ENCODE peak calls at places on chromosomes 11 and 22, in ten cellular contexts. One of them, this sample, is unnamed.

GRCh38 chr11:65432133-65432650 is 9.6 kb downstream of the NEAT1 start:
- DNase-seq in endothelial cell of umbilical vein: peak
- DNase-seq in activated CD4-positive, alpha-beta T cell treated with anti-CD3 and anti-CD28 coated beads, Interleukin-2, amount 10 ng/mL, durations not matched to agents 7 days and 5 days: no peak
- DNase-seq in SJCRH30: no peak
- DNase-seq in activated naive CD8-positive, alpha-beta T cell treated with anti-CD3 and anti-CD28 coated beads for 36 hours: no peak
- DNase-seq in BJ: no peak
- DNase-seq in BE2C: no peak
- DNase-seq in stimulated activated CD4-positive, alpha-beta T cell treated with anti-CD3 and anti-CD28 coated beads, TNF-alpha, amount 100 ng/mL, for 1 hour: no peak
- DNase-seq in SK-MEL-5: peak
- DNase-seq in fibroblast of pulmonary artery: peak
- DNase-seq in this sample: no peak

GRCh38 chr22:27213766-27214581 is 556.6 kb downstream of the MIAT start:
- DNase-seq in endothelial cell of umbilical vein: peak
- DNase-seq in activated CD4-positive, alpha-beta T cell treated with anti-CD3 and anti-CD28 coated beads, Interleukin-2, amount 10 ng/mL, durations not matched to agents 7 days and 5 days: no peak
- DNase-seq in SJCRH30: no peak
- DNase-seq in activated naive CD8-positive, alpha-beta T cell treated with anti-CD3 and anti-CD28 coated beads for 36 hours: no peak
- DNase-seq in BJ: no peak
- DNase-seq in BE2C: no peak
- DNase-seq in stimulated activated CD4-positive, alpha-beta T cell treated with anti-CD3 and anti-CD28 coated beads, TNF-alpha, amount 100 ng/mL, for 1 hour: no peak
- DNase-seq in SK-MEL-5: no peak
- DNase-seq in fibroblast of pulmonary artery: peak
- DNase-seq in this sample: no peak

GRCh38 chr11:123973816-123974215 is 3.8 kb downstream of the OR10S1 start:
- DNase-seq in endothelial cell of umbilical vein: peak
- DNase-seq in activated CD4-positive, alpha-beta T cell treated with anti-CD3 and anti-CD28 coated beads, Interleukin-2, amount 10 ng/mL, durations not matched to agents 7 days and 5 days: no peak
- DNase-seq in SJCRH30: no peak
- DNase-seq in activated naive CD8-positive, alpha-beta T cell treated with anti-CD3 and anti-CD28 coated beads for 36 hours: no peak
- DNase-seq in BJ: peak
- DNase-seq in BE2C: no peak
- DNase-seq in stimulated activated CD4-positive, alpha-beta T cell treated with anti-CD3 and anti-CD28 coated beads, TNF-alpha, amount 100 ng/mL, for 1 hour: no peak
- DNase-seq in SK-MEL-5: no peak
- DNase-seq in fibroblast of pulmonary artery: peak
- DNase-seq in this sample: no peak

GRCh38 chr11:103581680-103582265 is 454.7 kb upstream of the DDI1 start:
- DNase-seq in endothelial cell of umbilical vein: no peak
- DNase-seq in activated CD4-positive, alpha-beta T cell treated with anti-CD3 and anti-CD28 coated beads, Interleukin-2, amount 10 ng/mL, durations not matched to agents 7 days and 5 days: no peak
- DNase-seq in SJCRH30: no peak
- DNase-seq in activated naive CD8-positive, alpha-beta T cell treated with anti-CD3 and anti-CD28 coated beads for 36 hours: no peak
- DNase-seq in BJ: no peak
- DNase-seq in BE2C: no peak
- DNase-seq in stimulated activated CD4-positive, alpha-beta T cell treated with anti-CD3 and anti-CD28 coated beads, TNF-alpha, amount 100 ng/mL, for 1 hour: no peak
- DNase-seq in SK-MEL-5: no peak
- DNase-seq in fibroblast of pulmonary artery: no peak
- DNase-seq in this sample: no peak

GRCh38 chr22:39979458-39979857 is 15.3 kb upstream of the FAM83F start:
- DNase-seq in endothelial cell of umbilical vein: no peak
- DNase-seq in activated CD4-positive, alpha-beta T cell treated with anti-CD3 and anti-CD28 coated beads, Interleukin-2, amount 10 ng/mL, durations not matched to agents 7 days and 5 days: no peak
- DNase-seq in SJCRH30: no peak
- DNase-seq in activated naive CD8-positive, alpha-beta T cell treated with anti-CD3 and anti-CD28 coated beads for 36 hours: no peak
- DNase-seq in BJ: no peak
- DNase-seq in BE2C: no peak
- DNase-seq in stimulated activated CD4-positive, alpha-beta T cell treated with anti-CD3 and anti-CD28 coated beads, TNF-alpha, amount 100 ng/mL, for 1 hour: no peak
- DNase-seq in SK-MEL-5: no peak
- DNase-seq in fibroblast of pulmonary artery: no peak
- DNase-seq in this sample: no peak

GRCh38 chr22:29049655-29050263 is 11.9 kb downstream of the C22orf31 start:
- DNase-seq in endothelial cell of umbilical vein: no peak
- DNase-seq in activated CD4-positive, alpha-beta T cell treated with anti-CD3 and anti-CD28 coated beads, Interleukin-2, amount 10 ng/mL, durations not matched to agents 7 days and 5 days: no peak
- DNase-seq in SJCRH30: no peak
- DNase-seq in activated naive CD8-positive, alpha-beta T cell treated with anti-CD3 and anti-CD28 coated beads for 36 hours: no peak
- DNase-seq in BJ: no peak
- DNase-seq in BE2C: no peak
- DNase-seq in stimulated activated CD4-positive, alpha-beta T cell treated with anti-CD3 and anti-CD28 coated beads, TNF-alpha, amount 100 ng/mL, for 1 hour: no peak
- DNase-seq in SK-MEL-5: no peak
- DNase-seq in fibroblast of pulmonary artery: no peak
- DNase-seq in this sample: no peak

GRCh38 chr11:95923730-95924413 is at the start of gene MTMR2:
- DNase-seq in endothelial cell of umbilical vein: peak
- DNase-seq in activated CD4-positive, alpha-beta T cell treated with anti-CD3 and anti-CD28 coated beads, Interleukin-2, amount 10 ng/mL, durations not matched to agents 7 days and 5 days: peak
- DNase-seq in SJCRH30: peak
- DNase-seq in activated naive CD8-positive, alpha-beta T cell treated with anti-CD3 and anti-CD28 coated beads for 36 hours: peak
- DNase-seq in BJ: no peak
- DNase-seq in BE2C: peak
- DNase-seq in stimulated activated CD4-positive, alpha-beta T cell treated with anti-CD3 and anti-CD28 coated beads, TNF-alpha, amount 100 ng/mL, for 1 hour: no peak
- DNase-seq in SK-MEL-5: peak
- DNase-seq in fibroblast of pulmonary artery: peak
- DNase-seq in this sample: peak

GRCh38 chr11:114079406-114080072 is 20.0 kb downstream of the ZBTB16 start:
- DNase-seq in endothelial cell of umbilical vein: no peak
- DNase-seq in activated CD4-positive, alpha-beta T cell treated with anti-CD3 and anti-CD28 coated beads, Interleukin-2, amount 10 ng/mL, durations not matched to agents 7 days and 5 days: no peak
- DNase-seq in SJCRH30: no peak
- DNase-seq in activated naive CD8-positive, alpha-beta T cell treated with anti-CD3 and anti-CD28 coated beads for 36 hours: no peak
- DNase-seq in BJ: no peak
- DNase-seq in BE2C: no peak
- DNase-seq in stimulated activated CD4-positive, alpha-beta T cell treated with anti-CD3 and anti-CD28 coated beads, TNF-alpha, amount 100 ng/mL, for 1 hour: no peak
- DNase-seq in SK-MEL-5: no peak
- DNase-seq in fibroblast of pulmonary artery: peak
- DNase-seq in this sample: no peak

GRCh38 chr11:63132985-63133775 is 10.8 kb downstream of the SLC22A24 start:
- DNase-seq in endothelial cell of umbilical vein: no peak
- DNase-seq in activated CD4-positive, alpha-beta T cell treated with anti-CD3 and anti-CD28 coated beads, Interleukin-2, amount 10 ng/mL, durations not matched to agents 7 days and 5 days: no peak
- DNase-seq in SJCRH30: no peak
- DNase-seq in activated naive CD8-positive, alpha-beta T cell treated with anti-CD3 and anti-CD28 coated beads for 36 hours: no peak
- DNase-seq in BJ: no peak
- DNase-seq in BE2C: no peak
- DNase-seq in stimulated activated CD4-positive, alpha-beta T cell treated with anti-CD3 and anti-CD28 coated beads, TNF-alpha, amount 100 ng/mL, for 1 hour: no peak
- DNase-seq in SK-MEL-5: no peak
- DNase-seq in fibroblast of pulmonary artery: no peak
- DNase-seq in this sample: no peak

GRCh38 chr11:71119656-71120269 is 132.6 kb downstream of the SHANK2 start:
- DNase-seq in endothelial cell of umbilical vein: no peak
- DNase-seq in activated CD4-positive, alpha-beta T cell treated with anti-CD3 and anti-CD28 coated beads, Interleukin-2, amount 10 ng/mL, durations not matched to agents 7 days and 5 days: no peak
- DNase-seq in SJCRH30: no peak
- DNase-seq in activated naive CD8-positive, alpha-beta T cell treated with anti-CD3 and anti-CD28 coated beads for 36 hours: no peak
- DNase-seq in BJ: no peak
- DNase-seq in BE2C: no peak
- DNase-seq in stimulated activated CD4-positive, alpha-beta T cell treated with anti-CD3 and anti-CD28 coated beads, TNF-alpha, amount 100 ng/mL, for 1 hour: no peak
- DNase-seq in SK-MEL-5: no peak
- DNase-seq in fibroblast of pulmonary artery: no peak
- DNase-seq in this sample: no peak

GRCh38 chr22:49306632-49306975 is 521.1 kb downstream of the BRD1 start:
- DNase-seq in endothelial cell of umbilical vein: no peak
- DNase-seq in activated CD4-positive, alpha-beta T cell treated with anti-CD3 and anti-CD28 coated beads, Interleukin-2, amount 10 ng/mL, durations not matched to agents 7 days and 5 days: no peak
- DNase-seq in SJCRH30: no peak
- DNase-seq in activated naive CD8-positive, alpha-beta T cell treated with anti-CD3 and anti-CD28 coated beads for 36 hours: no peak
- DNase-seq in BJ: no peak
- DNase-seq in BE2C: peak
- DNase-seq in stimulated activated CD4-positive, alpha-beta T cell treated with anti-CD3 and anti-CD28 coated beads, TNF-alpha, amount 100 ng/mL, for 1 hour: no peak
- DNase-seq in SK-MEL-5: no peak
- DNase-seq in fibroblast of pulmonary artery: no peak
- DNase-seq in this sample: peak

GRCh38 chr11:35802221-35802620 is 139.6 kb downstream of the TRIM44 start:
- DNase-seq in endothelial cell of umbilical vein: no peak
- DNase-seq in activated CD4-positive, alpha-beta T cell treated with anti-CD3 and anti-CD28 coated beads, Interleukin-2, amount 10 ng/mL, durations not matched to agents 7 days and 5 days: no peak
- DNase-seq in SJCRH30: no peak
- DNase-seq in activated naive CD8-positive, alpha-beta T cell treated with anti-CD3 and anti-CD28 coated beads for 36 hours: no peak
- DNase-seq in BJ: no peak
- DNase-seq in BE2C: no peak
- DNase-seq in stimulated activated CD4-positive, alpha-beta T cell treated with anti-CD3 and anti-CD28 coated beads, TNF-alpha, amount 100 ng/mL, for 1 hour: no peak
- DNase-seq in SK-MEL-5: no peak
- DNase-seq in fibroblast of pulmonary artery: no peak
- DNase-seq in this sample: no peak

GRCh38 chr11:109747839-109748238 is 325.8 kb downstream of the C11orf87 start:
- DNase-seq in endothelial cell of umbilical vein: no peak
- DNase-seq in activated CD4-positive, alpha-beta T cell treated with anti-CD3 and anti-CD28 coated beads, Interleukin-2, amount 10 ng/mL, durations not matched to agents 7 days and 5 days: no peak
- DNase-seq in SJCRH30: no peak
- DNase-seq in activated naive CD8-positive, alpha-beta T cell treated with anti-CD3 and anti-CD28 coated beads for 36 hours: no peak
- DNase-seq in BJ: no peak
- DNase-seq in BE2C: no peak
- DNase-seq in stimulated activated CD4-positive, alpha-beta T cell treated with anti-CD3 and anti-CD28 coated beads, TNF-alpha, amount 100 ng/mL, for 1 hour: no peak
- DNase-seq in SK-MEL-5: no peak
- DNase-seq in fibroblast of pulmonary artery: no peak
- DNase-seq in this sample: no peak

GRCh38 chr11:11789735-11790369 is 51.9 kb upstream of the USP47 start:
- DNase-seq in endothelial cell of umbilical vein: peak
- DNase-seq in activated CD4-positive, alpha-beta T cell treated with anti-CD3 and anti-CD28 coated beads, Interleukin-2, amount 10 ng/mL, durations not matched to agents 7 days and 5 days: no peak
- DNase-seq in SJCRH30: peak
- DNase-seq in activated naive CD8-positive, alpha-beta T cell treated with anti-CD3 and anti-CD28 coated beads for 36 hours: no peak
- DNase-seq in BJ: no peak
- DNase-seq in BE2C: peak
- DNase-seq in stimulated activated CD4-positive, alpha-beta T cell treated with anti-CD3 and anti-CD28 coated beads, TNF-alpha, amount 100 ng/mL, for 1 hour: no peak
- DNase-seq in SK-MEL-5: peak
- DNase-seq in fibroblast of pulmonary artery: peak
- DNase-seq in this sample: no peak

GRCh38 chr11:23280088-23280487 is 419.8 kb upstream of the CCDC179 start:
- DNase-seq in endothelial cell of umbilical vein: no peak
- DNase-seq in activated CD4-positive, alpha-beta T cell treated with anti-CD3 and anti-CD28 coated beads, Interleukin-2, amount 10 ng/mL, durations not matched to agents 7 days and 5 days: no peak
- DNase-seq in SJCRH30: no peak
- DNase-seq in activated naive CD8-positive, alpha-beta T cell treated with anti-CD3 and anti-CD28 coated beads for 36 hours: no peak
- DNase-seq in BJ: no peak
- DNase-seq in BE2C: no peak
- DNase-seq in stimulated activated CD4-positive, alpha-beta T cell treated with anti-CD3 and anti-CD28 coated beads, TNF-alpha, amount 100 ng/mL, for 1 hour: no peak
- DNase-seq in SK-MEL-5: no peak
- DNase-seq in fibroblast of pulmonary artery: peak
- DNase-seq in this sample: no peak

GRCh38 chr11:82994615-82995014 is 77.1 kb downstream of the RAB30 start:
- DNase-seq in endothelial cell of umbilical vein: no peak
- DNase-seq in activated CD4-positive, alpha-beta T cell treated with anti-CD3 and anti-CD28 coated beads, Interleukin-2, amount 10 ng/mL, durations not matched to agents 7 days and 5 days: no peak
- DNase-seq in SJCRH30: no peak
- DNase-seq in activated naive CD8-positive, alpha-beta T cell treated with anti-CD3 and anti-CD28 coated beads for 36 hours: no peak
- DNase-seq in BJ: no peak
- DNase-seq in BE2C: no peak
- DNase-seq in stimulated activated CD4-positive, alpha-beta T cell treated with anti-CD3 and anti-CD28 coated beads, TNF-alpha, amount 100 ng/mL, for 1 hour: no peak
- DNase-seq in SK-MEL-5: no peak
- DNase-seq in fibroblast of pulmonary artery: no peak
- DNase-seq in this sample: no peak

GRCh38 chr11:10564692-10565318 is 3.7 kb downstream of the LYVE1 start:
- DNase-seq in endothelial cell of umbilical vein: peak
- DNase-seq in activated CD4-positive, alpha-beta T cell treated with anti-CD3 and anti-CD28 coated beads, Interleukin-2, amount 10 ng/mL, durations not matched to agents 7 days and 5 days: no peak
- DNase-seq in SJCRH30: no peak
- DNase-seq in activated naive CD8-positive, alpha-beta T cell treated with anti-CD3 and anti-CD28 coated beads for 36 hours: no peak
- DNase-seq in BJ: no peak
- DNase-seq in BE2C: no peak
- DNase-seq in stimulated activated CD4-positive, alpha-beta T cell treated with anti-CD3 and anti-CD28 coated beads, TNF-alpha, amount 100 ng/mL, for 1 hour: no peak
- DNase-seq in SK-MEL-5: no peak
- DNase-seq in fibroblast of pulmonary artery: peak
- DNase-seq in this sample: no peak

GRCh38 chr11:59429924-59430516 is 3.8 kb upstream of the OR5A2 start:
- DNase-seq in endothelial cell of umbilical vein: peak
- DNase-seq in activated CD4-positive, alpha-beta T cell treated with anti-CD3 and anti-CD28 coated beads, Interleukin-2, amount 10 ng/mL, durations not matched to agents 7 days and 5 days: peak
- DNase-seq in SJCRH30: peak
- DNase-seq in activated naive CD8-positive, alpha-beta T cell treated with anti-CD3 and anti-CD28 coated beads for 36 hours: peak
- DNase-seq in BJ: no peak
- DNase-seq in BE2C: peak
- DNase-seq in stimulated activated CD4-positive, alpha-beta T cell treated with anti-CD3 and anti-CD28 coated beads, TNF-alpha, amount 100 ng/mL, for 1 hour: peak
- DNase-seq in SK-MEL-5: peak
- DNase-seq in fibroblast of pulmonary artery: peak
- DNase-seq in this sample: no peak

GRCh38 chr11:75195164-75195962 is 44.5 kb downstream of the SLCO2B1 start:
- DNase-seq in endothelial cell of umbilical vein: peak
- DNase-seq in activated CD4-positive, alpha-beta T cell treated with anti-CD3 and anti-CD28 coated beads, Interleukin-2, amount 10 ng/mL, durations not matched to agents 7 days and 5 days: no peak
- DNase-seq in SJCRH30: no peak
- DNase-seq in activated naive CD8-positive, alpha-beta T cell treated with anti-CD3 and anti-CD28 coated beads for 36 hours: no peak
- DNase-seq in BJ: no peak
- DNase-seq in BE2C: no peak
- DNase-seq in stimulated activated CD4-positive, alpha-beta T cell treated with anti-CD3 and anti-CD28 coated beads, TNF-alpha, amount 100 ng/mL, for 1 hour: no peak
- DNase-seq in SK-MEL-5: no peak
- DNase-seq in fibroblast of pulmonary artery: peak
- DNase-seq in this sample: no peak

GRCh38 chr11:38160433-38160832 is 1562.4 kb upstream of the RAG2 start:
- DNase-seq in endothelial cell of umbilical vein: no peak
- DNase-seq in activated CD4-positive, alpha-beta T cell treated with anti-CD3 and anti-CD28 coated beads, Interleukin-2, amount 10 ng/mL, durations not matched to agents 7 days and 5 days: no peak
- DNase-seq in SJCRH30: no peak
- DNase-seq in activated naive CD8-positive, alpha-beta T cell treated with anti-CD3 and anti-CD28 coated beads for 36 hours: no peak
- DNase-seq in BJ: no peak
- DNase-seq in BE2C: no peak
- DNase-seq in stimulated activated CD4-positive, alpha-beta T cell treated with anti-CD3 and anti-CD28 coated beads, TNF-alpha, amount 100 ng/mL, for 1 hour: no peak
- DNase-seq in SK-MEL-5: no peak
- DNase-seq in fibroblast of pulmonary artery: no peak
- DNase-seq in this sample: no peak

GRCh38 chr11:125772834-125773505 is 5.7 kb downstream of the PATE2 start:
- DNase-seq in endothelial cell of umbilical vein: no peak
- DNase-seq in activated CD4-positive, alpha-beta T cell treated with anti-CD3 and anti-CD28 coated beads, Interleukin-2, amount 10 ng/mL, durations not matched to agents 7 days and 5 days: no peak
- DNase-seq in SJCRH30: no peak
- DNase-seq in activated naive CD8-positive, alpha-beta T cell treated with anti-CD3 and anti-CD28 coated beads for 36 hours: no peak
- DNase-seq in BJ: peak
- DNase-seq in BE2C: no peak
- DNase-seq in stimulated activated CD4-positive, alpha-beta T cell treated with anti-CD3 and anti-CD28 coated beads, TNF-alpha, amount 100 ng/mL, for 1 hour: no peak
- DNase-seq in SK-MEL-5: no peak
- DNase-seq in fibroblast of pulmonary artery: peak
- DNase-seq in this sample: no peak

GRCh38 chr22:49600891-49601431 is 226.7 kb downstream of the BRD1 start:
- DNase-seq in endothelial cell of umbilical vein: no peak
- DNase-seq in activated CD4-positive, alpha-beta T cell treated with anti-CD3 and anti-CD28 coated beads, Interleukin-2, amount 10 ng/mL, durations not matched to agents 7 days and 5 days: peak
- DNase-seq in SJCRH30: no peak
- DNase-seq in activated naive CD8-positive, alpha-beta T cell treated with anti-CD3 and anti-CD28 coated beads for 36 hours: no peak
- DNase-seq in BJ: no peak
- DNase-seq in BE2C: no peak
- DNase-seq in stimulated activated CD4-positive, alpha-beta T cell treated with anti-CD3 and anti-CD28 coated beads, TNF-alpha, amount 100 ng/mL, for 1 hour: no peak
- DNase-seq in SK-MEL-5: no peak
- DNase-seq in fibroblast of pulmonary artery: no peak
- DNase-seq in this sample: peak

GRCh38 chr11:78662811-78663210 is 88.1 kb upstream of the NARS2 start:
- DNase-seq in endothelial cell of umbilical vein: no peak
- DNase-seq in activated CD4-positive, alpha-beta T cell treated with anti-CD3 and anti-CD28 coated beads, Interleukin-2, amount 10 ng/mL, durations not matched to agents 7 days and 5 days: no peak
- DNase-seq in SJCRH30: no peak
- DNase-seq in activated naive CD8-positive, alpha-beta T cell treated with anti-CD3 and anti-CD28 coated beads for 36 hours: no peak
- DNase-seq in BJ: no peak
- DNase-seq in BE2C: no peak
- DNase-seq in stimulated activated CD4-positive, alpha-beta T cell treated with anti-CD3 and anti-CD28 coated beads, TNF-alpha, amount 100 ng/mL, for 1 hour: no peak
- DNase-seq in SK-MEL-5: no peak
- DNase-seq in fibroblast of pulmonary artery: no peak
- DNase-seq in this sample: no peak

GRCh38 chr11:75635009-75635909 is 33.6 kb downstream of the MAP6 start:
- DNase-seq in endothelial cell of umbilical vein: no peak
- DNase-seq in activated CD4-positive, alpha-beta T cell treated with anti-CD3 and anti-CD28 coated beads, Interleukin-2, amount 10 ng/mL, durations not matched to agents 7 days and 5 days: no peak
- DNase-seq in SJCRH30: peak
- DNase-seq in activated naive CD8-positive, alpha-beta T cell treated with anti-CD3 and anti-CD28 coated beads for 36 hours: no peak
- DNase-seq in BJ: no peak
- DNase-seq in BE2C: no peak
- DNase-seq in stimulated activated CD4-positive, alpha-beta T cell treated with anti-CD3 and anti-CD28 coated beads, TNF-alpha, amount 100 ng/mL, for 1 hour: no peak
- DNase-seq in SK-MEL-5: no peak
- DNase-seq in fibroblast of pulmonary artery: peak
- DNase-seq in this sample: no peak

GRCh38 chr11:31794546-31794945 is 16.6 kb downstream of the PAX6 start:
- DNase-seq in endothelial cell of umbilical vein: no peak
- DNase-seq in activated CD4-positive, alpha-beta T cell treated with anti-CD3 and anti-CD28 coated beads, Interleukin-2, amount 10 ng/mL, durations not matched to agents 7 days and 5 days: no peak
- DNase-seq in SJCRH30: no peak
- DNase-seq in activated naive CD8-positive, alpha-beta T cell treated with anti-CD3 and anti-CD28 coated beads for 36 hours: no peak
- DNase-seq in BJ: no peak
- DNase-seq in BE2C: no peak
- DNase-seq in stimulated activated CD4-positive, alpha-beta T cell treated with anti-CD3 and anti-CD28 coated beads, TNF-alpha, amount 100 ng/mL, for 1 hour: no peak
- DNase-seq in SK-MEL-5: no peak
- DNase-seq in fibroblast of pulmonary artery: no peak
- DNase-seq in this sample: no peak

GRCh38 chr11:2523821-2524391 is 79.1 kb downstream of the KCNQ1 start:
- DNase-seq in endothelial cell of umbilical vein: no peak
- DNase-seq in activated CD4-positive, alpha-beta T cell treated with anti-CD3 and anti-CD28 coated beads, Interleukin-2, amount 10 ng/mL, durations not matched to agents 7 days and 5 days: no peak
- DNase-seq in SJCRH30: no peak
- DNase-seq in activated naive CD8-positive, alpha-beta T cell treated with anti-CD3 and anti-CD28 coated beads for 36 hours: no peak
- DNase-seq in BJ: no peak
- DNase-seq in BE2C: peak
- DNase-seq in stimulated activated CD4-positive, alpha-beta T cell treated with anti-CD3 and anti-CD28 coated beads, TNF-alpha, amount 100 ng/mL, for 1 hour: no peak
- DNase-seq in SK-MEL-5: no peak
- DNase-seq in fibroblast of pulmonary artery: no peak
- DNase-seq in this sample: peak

GRCh38 chr11:105780781-105781525 is 171.1 kb downstream of the GRIA4 start:
- DNase-seq in endothelial cell of umbilical vein: no peak
- DNase-seq in activated CD4-positive, alpha-beta T cell treated with anti-CD3 and anti-CD28 coated beads, Interleukin-2, amount 10 ng/mL, durations not matched to agents 7 days and 5 days: no peak
- DNase-seq in SJCRH30: no peak
- DNase-seq in activated naive CD8-positive, alpha-beta T cell treated with anti-CD3 and anti-CD28 coated beads for 36 hours: no peak
- DNase-seq in BJ: no peak
- DNase-seq in BE2C: no peak
- DNase-seq in stimulated activated CD4-positive, alpha-beta T cell treated with anti-CD3 and anti-CD28 coated beads, TNF-alpha, amount 100 ng/mL, for 1 hour: no peak
- DNase-seq in SK-MEL-5: no peak
- DNase-seq in fibroblast of pulmonary artery: no peak
- DNase-seq in this sample: no peak

GRCh38 chr11:23856654-23857053 is 640.2 kb upstream of the LUZP2 start:
- DNase-seq in endothelial cell of umbilical vein: no peak
- DNase-seq in activated CD4-positive, alpha-beta T cell treated with anti-CD3 and anti-CD28 coated beads, Interleukin-2, amount 10 ng/mL, durations not matched to agents 7 days and 5 days: no peak
- DNase-seq in SJCRH30: no peak
- DNase-seq in activated naive CD8-positive, alpha-beta T cell treated with anti-CD3 and anti-CD28 coated beads for 36 hours: no peak
- DNase-seq in BJ: no peak
- DNase-seq in BE2C: no peak
- DNase-seq in stimulated activated CD4-positive, alpha-beta T cell treated with anti-CD3 and anti-CD28 coated beads, TNF-alpha, amount 100 ng/mL, for 1 hour: no peak
- DNase-seq in SK-MEL-5: no peak
- DNase-seq in fibroblast of pulmonary artery: peak
- DNase-seq in this sample: no peak